ENCODE peak calls at places on chromosomes 2 and 18, in six cellular contexts. One of them, this sample, is unnamed.

GRCh38 chr2:11583203-11583752 is 49.4 kb downstream of the GREB1 start:
- DNase-seq in spleen: no peak
- DNase-seq in vagina: peak
- DNase-seq in GM12891: no peak
- DNase-seq in stomach: no peak
- DNase-seq in K562: no peak
- DNase-seq in this sample: no peak

GRCh38 chr2:231294116-231294515 is 95.7 kb downstream of the ARMC9 start:
- DNase-seq in spleen: no peak
- DNase-seq in vagina: peak
- DNase-seq in GM12891: no peak
- DNase-seq in stomach: no peak
- DNase-seq in K562: no peak
- DNase-seq in this sample: no peak

GRCh38 chr18:74897971-74898657 is 300.4 kb downstream of the ZNF407 start:
- DNase-seq in spleen: no peak
- DNase-seq in vagina: no peak
- DNase-seq in GM12891: no peak
- DNase-seq in stomach: no peak
- DNase-seq in K562: no peak
- DNase-seq in this sample: no peak

GRCh38 chr2:10559825-10560224 is 111.7 kb upstream of the ODC1 start:
- DNase-seq in spleen: peak
- DNase-seq in vagina: no peak
- DNase-seq in GM12891: no peak
- DNase-seq in stomach: no peak
- DNase-seq in K562: no peak
- DNase-seq in this sample: no peak

GRCh38 chr2:232388324-232388891 is 9.9 kb downstream of the ALPP start:
- DNase-seq in spleen: no peak
- DNase-seq in vagina: no peak
- DNase-seq in GM12891: no peak
- DNase-seq in stomach: no peak
- DNase-seq in K562: no peak
- DNase-seq in this sample: no peak

GRCh38 chr2:86633094-86633740 is 9.6 kb upstream of the RNF103 start:
- DNase-seq in spleen: peak
- DNase-seq in vagina: no peak
- DNase-seq in GM12891: no peak
- DNase-seq in stomach: peak
- DNase-seq in K562: no peak
- DNase-seq in this sample: no peak

GRCh38 chr2:146984014-146984413 is 860.8 kb upstream of the ACVR2A start:
- DNase-seq in spleen: no peak
- DNase-seq in vagina: no peak
- DNase-seq in GM12891: no peak
- DNase-seq in stomach: no peak
- DNase-seq in K562: no peak
- DNase-seq in this sample: no peak

GRCh38 chr2:26846881-26847662 is 860 bp upstream of the DPYSL5 start:
- DNase-seq in spleen: no peak
- DNase-seq in vagina: no peak
- DNase-seq in GM12891: peak
- DNase-seq in stomach: no peak
- DNase-seq in K562: no peak
- DNase-seq in this sample: no peak

GRCh38 chr2:71943238-71944182 is 204.2 kb downstream of the CYP26B1 start:
- DNase-seq in spleen: peak
- DNase-seq in vagina: peak
- DNase-seq in GM12891: no peak
- DNase-seq in stomach: no peak
- DNase-seq in K562: no peak
- DNase-seq in this sample: no peak

GRCh38 chr2:84849271-84849952 is 31.5 kb downstream of the TRABD2A start:
- DNase-seq in spleen: no peak
- DNase-seq in vagina: no peak
- DNase-seq in GM12891: no peak
- DNase-seq in stomach: no peak
- DNase-seq in K562: no peak
- DNase-seq in this sample: no peak

GRCh38 chr2:210132239-210132638 is 39.0 kb downstream of the KANSL1L start:
- DNase-seq in spleen: no peak
- DNase-seq in vagina: no peak
- DNase-seq in GM12891: no peak
- DNase-seq in stomach: no peak
- DNase-seq in K562: no peak
- DNase-seq in this sample: no peak

GRCh38 chr18:56296381-56296780 is 342.0 kb downstream of the TXNL1 start:
- DNase-seq in spleen: no peak
- DNase-seq in vagina: no peak
- DNase-seq in GM12891: no peak
- DNase-seq in stomach: no peak
- DNase-seq in K562: no peak
- DNase-seq in this sample: no peak

GRCh38 chr18:56294484-56295183 is 343.8 kb downstream of the TXNL1 start:
- DNase-seq in spleen: no peak
- DNase-seq in vagina: no peak
- DNase-seq in GM12891: no peak
- DNase-seq in stomach: no peak
- DNase-seq in K562: no peak
- DNase-seq in this sample: no peak

GRCh38 chr18:56286775-56287174 is 351.6 kb downstream of the TXNL1 start:
- DNase-seq in spleen: no peak
- DNase-seq in vagina: no peak
- DNase-seq in GM12891: no peak
- DNase-seq in stomach: no peak
- DNase-seq in K562: no peak
- DNase-seq in this sample: no peak

GRCh38 chr18:56289381-56289780 is 349.0 kb downstream of the TXNL1 start:
- DNase-seq in spleen: no peak
- DNase-seq in vagina: no peak
- DNase-seq in GM12891: no peak
- DNase-seq in stomach: no peak
- DNase-seq in K562: no peak
- DNase-seq in this sample: no peak

GRCh38 chr18:56291229-56291796 is 347.1 kb downstream of the TXNL1 start:
- DNase-seq in spleen: no peak
- DNase-seq in vagina: no peak
- DNase-seq in GM12891: no peak
- DNase-seq in stomach: no peak
- DNase-seq in K562: no peak
- DNase-seq in this sample: no peak
- TF ChIP-seq POLR2AphosphoS5 in spleen: no peak
- TF ChIP-seq POLR2AphosphoS5 in vagina: no peak
- TF ChIP-seq POLR2AphosphoS5 in GM12891: no peak
- TF ChIP-seq POLR2AphosphoS5 in stomach: no peak
- TF ChIP-seq POLR2AphosphoS5 in K562: no peak
- TF ChIP-seq POLR2AphosphoS5 in this sample: no peak

DNA sequence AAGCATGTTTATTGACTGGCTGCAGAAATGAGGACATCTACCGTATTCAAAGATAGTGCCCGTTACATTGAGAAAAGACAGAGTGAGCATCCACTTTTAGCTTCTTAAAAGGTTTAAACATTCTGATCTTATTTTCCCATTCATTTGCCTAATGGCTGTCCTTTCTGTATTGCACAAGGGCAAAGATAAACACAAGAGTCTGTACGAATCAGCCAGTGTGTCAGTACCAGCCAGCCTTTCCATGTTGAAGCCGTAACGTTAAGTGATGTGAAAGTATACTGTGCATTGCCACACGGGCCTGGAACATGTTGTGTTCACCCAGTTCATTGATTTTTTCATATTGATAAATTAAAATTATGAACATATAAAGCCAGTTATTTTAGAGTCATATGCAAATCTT is 41.6 kb downstream of the TRAPPC12 start:
- DNase-seq in spleen: no peak
- DNase-seq in vagina: no peak
- DNase-seq in GM12891: no peak
- DNase-seq in stomach: no peak
- DNase-seq in K562: no peak
- DNase-seq in this sample: no peak
- TF ChIP-seq POLR2AphosphoS5 in spleen: no peak
- TF ChIP-seq POLR2AphosphoS5 in vagina: no peak
- TF ChIP-seq POLR2AphosphoS5 in GM12891: no peak
- TF ChIP-seq POLR2AphosphoS5 in stomach: no peak
- TF ChIP-seq POLR2AphosphoS5 in K562: no peak
- TF ChIP-seq POLR2AphosphoS5 in this sample: no peak

DNA sequence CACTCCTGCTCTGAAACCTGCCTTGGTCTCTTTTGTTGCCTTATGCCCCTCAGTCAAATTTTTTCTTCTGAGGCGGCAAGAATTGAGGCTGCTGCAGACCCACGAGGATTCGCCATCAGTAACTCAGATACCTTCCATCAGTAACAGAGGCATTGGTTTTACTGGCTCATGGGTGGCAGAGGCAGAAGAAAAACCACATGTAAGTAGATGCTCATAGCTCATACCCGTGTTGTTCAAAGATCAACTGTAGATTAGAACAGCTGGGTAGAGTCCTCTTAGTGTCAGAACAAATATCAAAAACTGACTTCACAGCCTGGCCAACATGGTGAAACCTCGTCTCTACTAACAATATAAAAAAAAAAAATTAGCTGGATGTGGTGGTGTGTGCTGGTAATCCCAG is 598.0 kb upstream of the SOX11 start:
- DNase-seq in spleen: no peak
- DNase-seq in vagina: no peak
- DNase-seq in GM12891: no peak
- DNase-seq in stomach: no peak
- DNase-seq in K562: no peak
- DNase-seq in this sample: no peak
- TF ChIP-seq POLR2AphosphoS5 in spleen: no peak
- TF ChIP-seq POLR2AphosphoS5 in vagina: no peak
- TF ChIP-seq POLR2AphosphoS5 in GM12891: no peak
- TF ChIP-seq POLR2AphosphoS5 in stomach: no peak
- TF ChIP-seq POLR2AphosphoS5 in K562: no peak
- TF ChIP-seq POLR2AphosphoS5 in this sample: no peak

DNA sequence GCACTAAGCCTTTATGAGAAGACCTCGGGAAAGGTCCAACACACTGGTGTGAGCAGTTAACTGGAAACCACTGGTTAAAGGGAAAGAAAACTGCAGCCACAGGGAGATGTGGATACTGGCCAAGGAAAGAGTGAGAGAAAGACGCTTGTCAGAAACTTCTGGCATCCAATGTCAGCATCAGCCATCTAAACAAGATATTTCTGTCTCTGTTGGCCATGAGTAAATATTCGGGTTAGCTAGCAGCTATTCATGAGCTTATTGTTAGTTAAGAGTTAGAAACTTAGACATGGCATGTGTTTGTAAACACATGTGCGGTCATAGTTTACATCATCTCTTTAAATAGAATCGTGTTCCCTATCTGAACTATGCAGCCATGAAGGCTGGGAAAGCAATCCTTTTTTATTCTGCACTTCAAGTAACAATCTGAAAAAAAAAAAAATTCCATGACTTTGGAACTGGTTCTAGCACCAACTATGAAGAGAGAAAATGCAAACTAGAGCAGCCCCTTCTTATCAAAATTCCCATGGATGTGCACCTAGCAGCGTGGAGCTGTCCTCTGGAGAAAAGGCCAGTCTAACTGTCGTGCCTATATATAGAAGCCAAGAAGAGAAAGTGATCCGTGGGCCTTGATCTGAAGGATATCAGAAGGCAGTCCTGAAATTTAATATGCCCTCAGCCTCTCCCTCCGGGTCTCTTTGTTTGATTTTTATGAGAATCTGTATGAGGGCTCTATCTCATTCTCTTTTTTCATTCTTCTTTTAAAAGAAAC is 84.0 kb upstream of the RFX8 start:
- DNase-seq in spleen: no peak
- DNase-seq in vagina: no peak
- DNase-seq in GM12891: no peak
- DNase-seq in stomach: no peak
- DNase-seq in K562: no peak
- DNase-seq in this sample: no peak
- TF ChIP-seq POLR2AphosphoS5 in spleen: no peak
- TF ChIP-seq POLR2AphosphoS5 in vagina: no peak
- TF ChIP-seq POLR2AphosphoS5 in GM12891: no peak
- TF ChIP-seq POLR2AphosphoS5 in stomach: no peak
- TF ChIP-seq POLR2AphosphoS5 in K562: no peak
- TF ChIP-seq POLR2AphosphoS5 in this sample: no peak

DNA sequence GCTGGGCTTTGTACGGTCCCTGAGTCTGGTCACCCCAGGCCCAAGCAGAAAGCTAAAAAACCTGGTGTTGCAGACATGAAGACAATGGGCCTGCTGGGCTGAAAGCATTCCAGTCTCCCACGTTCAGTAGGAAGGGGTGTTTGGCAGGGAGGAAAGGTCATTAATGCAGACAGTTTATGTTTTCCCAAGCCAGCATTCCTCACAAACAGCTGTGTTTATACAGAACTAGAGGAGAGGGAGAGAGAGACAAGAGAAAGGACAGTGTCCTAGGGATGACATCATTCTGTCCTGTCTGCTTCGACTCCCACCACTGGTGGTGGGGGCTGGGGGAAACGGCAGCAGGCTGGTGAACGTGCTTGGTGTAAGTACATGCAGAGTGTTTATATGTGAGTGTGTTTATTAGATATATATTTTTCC is 380.6 kb downstream of the TNS1 start:
- DNase-seq in spleen: no peak
- DNase-seq in vagina: no peak
- DNase-seq in GM12891: no peak
- DNase-seq in stomach: no peak
- DNase-seq in K562: no peak
- DNase-seq in this sample: no peak
- TF ChIP-seq POLR2AphosphoS5 in spleen: no peak
- TF ChIP-seq POLR2AphosphoS5 in vagina: peak
- TF ChIP-seq POLR2AphosphoS5 in GM12891: no peak
- TF ChIP-seq POLR2AphosphoS5 in stomach: peak
- TF ChIP-seq POLR2AphosphoS5 in K562: no peak
- TF ChIP-seq POLR2AphosphoS5 in this sample: no peak

This sample was measured in GM12892.